ENCODE peak calls at places on chromosomes 16 and 17, in nine cellular contexts. One of them, this sample, is unnamed.

GRCh38 chr17:29141484-29141835 is 38.7 kb downstream of the MYO18A start:
- DNase-seq in cardiac muscle cell: no peak
- DNase-seq in astrocyte of the cerebellum: no peak
- DNase-seq in fibroblast of pulmonary artery: no peak
- DNase-seq in BJ: no peak
- DNase-seq in body of pancreas: no peak
- DNase-seq in cardiac fibroblast: no peak
- DNase-seq in AG04450: no peak
- DNase-seq in right lobe of liver: no peak
- DNase-seq in this sample: no peak

GRCh38 chr16:48081656-48082055 is 74.1 kb downstream of the ABCC12 start:
- DNase-seq in cardiac muscle cell: no peak
- DNase-seq in astrocyte of the cerebellum: peak
- DNase-seq in fibroblast of pulmonary artery: peak
- DNase-seq in BJ: peak
- DNase-seq in body of pancreas: no peak
- DNase-seq in cardiac fibroblast: peak
- DNase-seq in AG04450: peak
- DNase-seq in right lobe of liver: no peak
- DNase-seq in this sample: no peak

GRCh38 chr16:10835281-10835931 is 16.8 kb upstream of the TVP23A start:
- DNase-seq in cardiac muscle cell: no peak
- DNase-seq in astrocyte of the cerebellum: no peak
- DNase-seq in fibroblast of pulmonary artery: no peak
- DNase-seq in BJ: no peak
- DNase-seq in body of pancreas: no peak
- DNase-seq in cardiac fibroblast: no peak
- DNase-seq in AG04450: no peak
- DNase-seq in right lobe of liver: no peak
- DNase-seq in this sample: no peak

GRCh38 chr17:44909681-44910144 is 5.6 kb downstream of the GFAP start:
- DNase-seq in cardiac muscle cell: no peak
- DNase-seq in astrocyte of the cerebellum: no peak
- DNase-seq in fibroblast of pulmonary artery: peak
- DNase-seq in BJ: peak
- DNase-seq in body of pancreas: no peak
- DNase-seq in cardiac fibroblast: peak
- DNase-seq in AG04450: peak
- DNase-seq in right lobe of liver: no peak
- DNase-seq in this sample: no peak

GRCh38 chr16:50146479-50147435 is 6.3 kb upstream of the TENT4B start:
- DNase-seq in cardiac muscle cell: no peak
- DNase-seq in astrocyte of the cerebellum: no peak
- DNase-seq in fibroblast of pulmonary artery: no peak
- DNase-seq in BJ: no peak
- DNase-seq in body of pancreas: peak
- DNase-seq in cardiac fibroblast: peak
- DNase-seq in AG04450: no peak
- DNase-seq in right lobe of liver: peak
- DNase-seq in this sample: no peak

GRCh38 chr17:39001703-39002637 is 34.8 kb upstream of the FBXO47 start:
- DNase-seq in cardiac muscle cell: no peak
- DNase-seq in astrocyte of the cerebellum: no peak
- DNase-seq in fibroblast of pulmonary artery: peak
- DNase-seq in BJ: peak
- DNase-seq in body of pancreas: peak
- DNase-seq in cardiac fibroblast: peak
- DNase-seq in AG04450: no peak
- DNase-seq in right lobe of liver: no peak
- DNase-seq in this sample: peak

GRCh38 chr17:43720311-43721060 is 38.1 kb downstream of the SOST start:
- DNase-seq in cardiac muscle cell: peak
- DNase-seq in astrocyte of the cerebellum: no peak
- DNase-seq in fibroblast of pulmonary artery: peak
- DNase-seq in BJ: no peak
- DNase-seq in body of pancreas: peak
- DNase-seq in cardiac fibroblast: peak
- DNase-seq in AG04450: no peak
- DNase-seq in right lobe of liver: peak
- DNase-seq in this sample: peak

GRCh38 chr16:86854058-86854621 is 275.8 kb downstream of the FOXL1 start:
- DNase-seq in cardiac muscle cell: no peak
- DNase-seq in astrocyte of the cerebellum: no peak
- DNase-seq in fibroblast of pulmonary artery: no peak
- DNase-seq in BJ: peak
- DNase-seq in body of pancreas: no peak
- DNase-seq in cardiac fibroblast: peak
- DNase-seq in AG04450: no peak
- DNase-seq in right lobe of liver: no peak
- DNase-seq in this sample: no peak

GRCh38 chr17:40909755-40910154 is 24.7 kb upstream of the KRT20 start:
- DNase-seq in cardiac muscle cell: no peak
- DNase-seq in astrocyte of the cerebellum: no peak
- DNase-seq in fibroblast of pulmonary artery: peak
- DNase-seq in BJ: peak
- DNase-seq in body of pancreas: no peak
- DNase-seq in cardiac fibroblast: peak
- DNase-seq in AG04450: peak
- DNase-seq in right lobe of liver: no peak
- DNase-seq in this sample: no peak

GRCh38 chr17:5097101-5097834 is 14.4 kb downstream of the ZNF232 start:
- DNase-seq in cardiac muscle cell: peak
- DNase-seq in astrocyte of the cerebellum: no peak
- DNase-seq in fibroblast of pulmonary artery: no peak
- DNase-seq in BJ: no peak
- DNase-seq in body of pancreas: peak
- DNase-seq in cardiac fibroblast: no peak
- DNase-seq in AG04450: no peak
- DNase-seq in right lobe of liver: no peak
- DNase-seq in this sample: no peak

GRCh38 chr17:40469805-40470675 is 26.8 kb downstream of the IGFBP4 start:
- DNase-seq in cardiac muscle cell: no peak
- DNase-seq in astrocyte of the cerebellum: no peak
- DNase-seq in fibroblast of pulmonary artery: no peak
- DNase-seq in BJ: no peak
- DNase-seq in body of pancreas: no peak
- DNase-seq in cardiac fibroblast: no peak
- DNase-seq in AG04450: no peak
- DNase-seq in right lobe of liver: no peak
- DNase-seq in this sample: no peak

GRCh38 chr16:10749680-10750035 is 6.0 kb downstream of the NUBP1 start:
- DNase-seq in cardiac muscle cell: no peak
- DNase-seq in astrocyte of the cerebellum: no peak
- DNase-seq in fibroblast of pulmonary artery: no peak
- DNase-seq in BJ: no peak
- DNase-seq in body of pancreas: no peak
- DNase-seq in cardiac fibroblast: peak
- DNase-seq in AG04450: no peak
- DNase-seq in right lobe of liver: no peak
- DNase-seq in this sample: no peak

GRCh38 chr16:249431-249830 is 14.8 kb downstream of the FAM234A start:
- DNase-seq in cardiac muscle cell: no peak
- DNase-seq in astrocyte of the cerebellum: no peak
- DNase-seq in fibroblast of pulmonary artery: no peak
- DNase-seq in BJ: no peak
- DNase-seq in body of pancreas: no peak
- DNase-seq in cardiac fibroblast: no peak
- DNase-seq in AG04450: no peak
- DNase-seq in right lobe of liver: no peak
- DNase-seq in this sample: no peak

GRCh38 chr17:82300707-82301270 is 16.6 kb downstream of the CD7 start:
- DNase-seq in cardiac muscle cell: peak
- DNase-seq in astrocyte of the cerebellum: no peak
- DNase-seq in fibroblast of pulmonary artery: peak
- DNase-seq in BJ: no peak
- DNase-seq in body of pancreas: peak
- DNase-seq in cardiac fibroblast: peak
- DNase-seq in AG04450: no peak
- DNase-seq in right lobe of liver: peak
- DNase-seq in this sample: no peak

GRCh38 chr17:1029196-1029911 is 32.4 kb downstream of the TIMM22 start:
- DNase-seq in cardiac muscle cell: no peak
- DNase-seq in astrocyte of the cerebellum: no peak
- DNase-seq in fibroblast of pulmonary artery: peak
- DNase-seq in BJ: no peak
- DNase-seq in body of pancreas: no peak
- DNase-seq in cardiac fibroblast: peak
- DNase-seq in AG04450: no peak
- DNase-seq in right lobe of liver: no peak
- DNase-seq in this sample: no peak

GRCh38 chr17:1024076-1024475 is 27.1 kb downstream of the TIMM22 start:
- DNase-seq in cardiac muscle cell: no peak
- DNase-seq in astrocyte of the cerebellum: no peak
- DNase-seq in fibroblast of pulmonary artery: no peak
- DNase-seq in BJ: no peak
- DNase-seq in body of pancreas: no peak
- DNase-seq in cardiac fibroblast: no peak
- DNase-seq in AG04450: no peak
- DNase-seq in right lobe of liver: no peak
- DNase-seq in this sample: no peak

GRCh38 chr17:1026599-1026975 is 29.7 kb downstream of the TIMM22 start:
- DNase-seq in cardiac muscle cell: no peak
- DNase-seq in astrocyte of the cerebellum: no peak
- DNase-seq in fibroblast of pulmonary artery: no peak
- DNase-seq in BJ: no peak
- DNase-seq in body of pancreas: no peak
- DNase-seq in cardiac fibroblast: no peak
- DNase-seq in AG04450: no peak
- DNase-seq in right lobe of liver: no peak
- DNase-seq in this sample: no peak

GRCh38 chr17:1025733-1026598 is 29.0 kb downstream of the TIMM22 start:
- DNase-seq in cardiac muscle cell: no peak
- DNase-seq in astrocyte of the cerebellum: no peak
- DNase-seq in fibroblast of pulmonary artery: no peak
- DNase-seq in BJ: no peak
- DNase-seq in body of pancreas: no peak
- DNase-seq in cardiac fibroblast: no peak
- DNase-seq in AG04450: no peak
- DNase-seq in right lobe of liver: no peak
- DNase-seq in this sample: no peak

GRCh38 chr17:1027044-1027443 is 30.1 kb downstream of the TIMM22 start:
- DNase-seq in cardiac muscle cell: no peak
- DNase-seq in astrocyte of the cerebellum: no peak
- DNase-seq in fibroblast of pulmonary artery: no peak
- DNase-seq in BJ: no peak
- DNase-seq in body of pancreas: no peak
- DNase-seq in cardiac fibroblast: no peak
- DNase-seq in AG04450: no peak
- DNase-seq in right lobe of liver: no peak
- DNase-seq in this sample: no peak
- TF ChIP-seq CTCF in cardiac muscle cell: no peak
- TF ChIP-seq CTCF in astrocyte of the cerebellum: no peak
- TF ChIP-seq CTCF in fibroblast of pulmonary artery: no peak
- TF ChIP-seq CTCF in BJ: no peak
- TF ChIP-seq CTCF in body of pancreas: no peak
- TF ChIP-seq CTCF in cardiac fibroblast: no peak
- TF ChIP-seq CTCF in AG04450: no peak
- TF ChIP-seq CTCF in right lobe of liver: no peak
- TF ChIP-seq CTCF in this sample: no peak

GRCh38 chr16:23514381-23515152 is 4.3 kb upstream of the GGA2 start:
- DNase-seq in cardiac muscle cell: no peak
- DNase-seq in astrocyte of the cerebellum: no peak
- DNase-seq in fibroblast of pulmonary artery: no peak
- DNase-seq in BJ: no peak
- DNase-seq in body of pancreas: no peak
- DNase-seq in cardiac fibroblast: no peak
- DNase-seq in AG04450: no peak
- DNase-seq in right lobe of liver: no peak
- DNase-seq in this sample: no peak
- TF ChIP-seq CTCF in cardiac muscle cell: no peak
- TF ChIP-seq CTCF in astrocyte of the cerebellum: no peak
- TF ChIP-seq CTCF in fibroblast of pulmonary artery: no peak
- TF ChIP-seq CTCF in BJ: no peak
- TF ChIP-seq CTCF in body of pancreas: no peak
- TF ChIP-seq CTCF in cardiac fibroblast: no peak
- TF ChIP-seq CTCF in AG04450: no peak
- TF ChIP-seq CTCF in right lobe of liver: no peak
- TF ChIP-seq CTCF in this sample: no peak

GRCh38 chr17:60899115-60899514 is 221.5 kb downstream of the BCAS3 start:
- DNase-seq in cardiac muscle cell: no peak
- DNase-seq in astrocyte of the cerebellum: no peak
- DNase-seq in fibroblast of pulmonary artery: no peak
- DNase-seq in BJ: no peak
- DNase-seq in body of pancreas: no peak
- DNase-seq in cardiac fibroblast: no peak
- DNase-seq in AG04450: no peak
- DNase-seq in right lobe of liver: no peak
- DNase-seq in this sample: no peak

GRCh38 chr17:60902399-60902798 is 224.7 kb downstream of the BCAS3 start:
- DNase-seq in cardiac muscle cell: no peak
- DNase-seq in astrocyte of the cerebellum: no peak
- DNase-seq in fibroblast of pulmonary artery: no peak
- DNase-seq in BJ: no peak
- DNase-seq in body of pancreas: no peak
- DNase-seq in cardiac fibroblast: peak
- DNase-seq in AG04450: no peak
- DNase-seq in right lobe of liver: no peak
- DNase-seq in this sample: no peak

GRCh38 chr17:60900688-60901087 is 223.0 kb downstream of the BCAS3 start:
- DNase-seq in cardiac muscle cell: no peak
- DNase-seq in astrocyte of the cerebellum: no peak
- DNase-seq in fibroblast of pulmonary artery: no peak
- DNase-seq in BJ: no peak
- DNase-seq in body of pancreas: no peak
- DNase-seq in cardiac fibroblast: no peak
- DNase-seq in AG04450: no peak
- DNase-seq in right lobe of liver: no peak
- DNase-seq in this sample: no peak

GRCh38 chr17:60901806-60902205 is 224.2 kb downstream of the BCAS3 start:
- DNase-seq in cardiac muscle cell: no peak
- DNase-seq in astrocyte of the cerebellum: peak
- DNase-seq in fibroblast of pulmonary artery: peak
- DNase-seq in BJ: peak
- DNase-seq in body of pancreas: no peak
- DNase-seq in cardiac fibroblast: peak
- DNase-seq in AG04450: peak
- DNase-seq in right lobe of liver: no peak
- DNase-seq in this sample: no peak

DNA sequence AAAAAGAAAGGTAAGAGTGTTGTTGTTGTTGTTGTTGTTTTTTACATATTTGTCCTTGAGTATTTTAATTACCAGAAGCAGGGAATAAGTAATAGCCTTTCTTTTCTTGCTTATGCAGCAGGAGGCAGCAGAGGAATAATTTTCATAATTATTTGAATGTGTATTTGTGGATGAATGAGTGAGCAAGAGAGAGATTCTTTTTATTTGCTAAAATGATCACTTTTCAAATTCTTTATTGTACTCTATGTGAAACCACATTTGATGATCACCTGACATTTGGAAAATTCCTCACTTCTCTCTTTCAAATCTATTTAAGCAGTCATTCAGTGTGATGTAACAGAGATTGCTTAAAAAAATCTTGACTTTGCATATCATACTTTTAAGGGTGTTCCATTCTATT is 223.6 kb downstream of the BCAS3 start:
- DNase-seq in cardiac muscle cell: no peak
- DNase-seq in astrocyte of the cerebellum: no peak
- DNase-seq in fibroblast of pulmonary artery: peak
- DNase-seq in BJ: no peak
- DNase-seq in body of pancreas: no peak
- DNase-seq in cardiac fibroblast: peak
- DNase-seq in AG04450: no peak
- DNase-seq in right lobe of liver: no peak
- DNase-seq in this sample: no peak
- TF ChIP-seq CTCF in cardiac muscle cell: no peak
- TF ChIP-seq CTCF in astrocyte of the cerebellum: no peak
- TF ChIP-seq CTCF in fibroblast of pulmonary artery: peak
- TF ChIP-seq CTCF in BJ: no peak
- TF ChIP-seq CTCF in body of pancreas: no peak
- TF ChIP-seq CTCF in cardiac fibroblast: peak
- TF ChIP-seq CTCF in AG04450: peak
- TF ChIP-seq CTCF in right lobe of liver: no peak
- TF ChIP-seq CTCF in this sample: no peak

GRCh38 chr16:81720973-81721907 is 57.9 kb upstream of the PLCG2 start:
- DNase-seq in cardiac muscle cell: no peak
- DNase-seq in astrocyte of the cerebellum: no peak
- DNase-seq in fibroblast of pulmonary artery: peak
- DNase-seq in BJ: no peak
- DNase-seq in body of pancreas: no peak
- DNase-seq in cardiac fibroblast: no peak
- DNase-seq in AG04450: no peak
- DNase-seq in right lobe of liver: no peak
- DNase-seq in this sample: no peak
- TF ChIP-seq CTCF in cardiac muscle cell: no peak
- TF ChIP-seq CTCF in astrocyte of the cerebellum: no peak
- TF ChIP-seq CTCF in fibroblast of pulmonary artery: no peak
- TF ChIP-seq CTCF in BJ: no peak
- TF ChIP-seq CTCF in body of pancreas: no peak
- TF ChIP-seq CTCF in cardiac fibroblast: no peak
- TF ChIP-seq CTCF in AG04450: no peak
- TF ChIP-seq CTCF in right lobe of liver: no peak
- TF ChIP-seq CTCF in this sample: no peak